ENCODE peak calls at places on chromosomes 6 and 20, in eight cellular contexts. J, D, K, S, B, R, Y and I are unnamed samples.

GRCh38 chr6:106974999-106975698 is 620 bp upstream of the CD24 start:
- DNase-seq in J (peak), D (peak), K (peak), S (peak), B (no peak), R (peak), Y (no peak), I (peak)

GRCh38 chr6:151723152-151723551 is 84.3 kb upstream of the ESR1 start:
- DNase-seq in J (no peak), D (no peak), K (no peak), S (no peak), B (no peak), R (no peak), Y (peak), I (no peak)

GRCh38 chr6:148578837-148579236 is 168.0 kb upstream of the UST start:
- DNase-seq in J (no peak), D (no peak), K (no peak), S (no peak), B (no peak), R (no peak), Y (no peak), I (no peak)

GRCh38 chr6:3135668-3136297 is 17.3 kb downstream of the BPHL start:
- DNase-seq in J (no peak), D (no peak), K (no peak), S (no peak), B (no peak), R (no peak), Y (no peak), I (no peak)

GRCh38 chr20:24951536-24952047 is 2.5 kb downstream of the CST7 start:
- DNase-seq in J (no peak), D (peak), K (peak), S (no peak), B (no peak), R (no peak), Y (no peak), I (no peak)

GRCh38 chr20:33812673-33813462 is 1.7 kb downstream of the CHMP4B start:
- DNase-seq in J (peak), D (peak), K (no peak), S (no peak), B (no peak), R (no peak), Y (no peak), I (no peak)

GRCh38 chr20:32742322-32743236 is 688 bp downstream of the COMMD7 start:
- DNase-seq in J (no peak), D (peak), K (no peak), S (no peak), B (no peak), R (peak), Y (no peak), I (no peak)

GRCh38 chr6:116059713-116060571 is 749 bp downstream of the FRK start:
- DNase-seq in J (peak), D (no peak), K (no peak), S (no peak), B (peak), R (peak), Y (peak), I (no peak)

GRCh38 chr20:19786311-19786710 is 28.3 kb downstream of the RIN2 start:
- DNase-seq in J (peak), D (no peak), K (peak), S (peak), B (peak), R (no peak), Y (no peak), I (no peak)

GRCh38 chr6:88867841-88868558 is 95.4 kb downstream of the RNGTT start:
- DNase-seq in J (peak), D (no peak), K (no peak), S (no peak), B (no peak), R (no peak), Y (no peak), I (no peak)

GRCh38 chr6:106608080-106608668 is 21.1 kb downstream of the RTN4IP1 start:
- DNase-seq in J (peak), D (peak), K (no peak), S (no peak), B (no peak), R (no peak), Y (peak), I (no peak)

GRCh38 chr6:31086788-31087440 is 25.5 kb downstream of the C6orf15 start:
- DNase-seq in J (peak), D (no peak), K (no peak), S (no peak), B (no peak), R (no peak), Y (no peak), I (no peak)

DNA sequence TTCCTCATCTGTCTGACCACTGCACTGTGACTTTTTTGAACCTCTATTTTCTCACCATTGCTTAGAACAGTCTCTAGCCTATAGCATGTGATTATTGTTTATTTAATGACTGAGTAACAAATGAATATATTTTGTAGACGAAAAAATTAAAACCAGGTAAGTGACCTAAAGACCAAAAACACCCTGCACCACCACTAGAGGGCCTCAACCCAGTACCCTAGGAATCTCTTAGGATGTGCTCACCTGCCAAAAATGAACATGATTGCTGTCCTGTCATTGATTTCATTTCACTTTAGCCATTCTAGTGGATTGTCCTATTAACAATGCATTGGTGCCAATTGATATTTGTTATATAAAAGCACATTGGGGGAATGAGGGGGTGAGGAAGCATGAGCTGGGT is 199.1 kb downstream of the COL9A1 start:
- DNase-seq in J (peak), D (no peak), K (no peak), S (peak), B (no peak), R (no peak), Y (no peak), I (no peak)
- TF ChIP-seq CTCF in J (peak), D (peak), K (peak), S (peak), B (no peak), R (peak), Y (peak), I (peak)

GRCh38 chr20:17909745-17910345 is 58.7 kb downstream of the SNX5 start:
- DNase-seq in J (no peak), D (no peak), K (no peak), S (no peak), B (no peak), R (no peak), Y (no peak), I (no peak)

GRCh38 chr20:17914957-17915356 is 53.6 kb downstream of the SNX5 start:
- DNase-seq in J (no peak), D (no peak), K (no peak), S (no peak), B (no peak), R (no peak), Y (no peak), I (no peak)

GRCh38 chr20:17910828-17911294 is 57.7 kb downstream of the SNX5 start:
- DNase-seq in J (no peak), D (no peak), K (no peak), S (no peak), B (peak), R (no peak), Y (no peak), I (no peak)

GRCh38 chr20:17912916-17913315 is 55.7 kb downstream of the SNX5 start:
- DNase-seq in J (no peak), D (no peak), K (no peak), S (no peak), B (no peak), R (no peak), Y (no peak), I (no peak)

DNA sequence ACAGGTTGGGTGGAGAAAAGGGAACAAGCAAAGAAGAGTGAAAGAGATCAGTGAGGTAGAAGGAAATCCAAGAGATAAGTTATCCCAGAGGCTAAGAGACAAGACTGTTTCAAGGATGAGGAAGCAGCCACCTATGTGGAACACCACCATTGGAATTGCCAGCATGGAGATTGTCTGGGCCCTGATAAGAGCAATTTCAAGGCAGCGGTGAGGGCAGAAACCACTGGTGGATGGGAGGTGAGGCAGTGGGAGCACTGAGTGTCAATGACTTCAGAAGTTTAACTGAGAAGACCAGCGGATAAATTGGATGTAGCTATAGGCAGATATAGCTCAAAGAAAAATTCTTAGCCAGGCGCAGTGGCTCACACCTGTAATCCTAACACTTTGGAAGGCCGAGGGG is 56.7 kb downstream of the SNX5 start:
- DNase-seq in J (no peak), D (no peak), K (no peak), S (no peak), B (no peak), R (no peak), Y (no peak), I (no peak)
- TF ChIP-seq CTCF in J (no peak), D (no peak), K (no peak), S (no peak), B (no peak), R (no peak), Y (no peak), I (no peak)

GRCh38 chr6:444653-445275 is 53.2 kb downstream of the IRF4 start:
- DNase-seq in J (no peak), D (no peak), K (peak), S (no peak), B (no peak), R (no peak), Y (no peak), I (no peak)
- TF ChIP-seq CTCF in J (no peak), D (no peak), K (no peak), S (no peak), B (no peak), R (no peak), Y (no peak), I (no peak)

GRCh38 chr6:46979206-46979605 is 57.5 kb upstream of the ADGRF5 start:
- DNase-seq in J (no peak), D (no peak), K (no peak), S (no peak), B (no peak), R (no peak), Y (no peak), I (no peak)

GRCh38 chr6:46985943-46986342 is 56.2 kb downstream of the ADGRF1 start:
- DNase-seq in J (peak), D (no peak), K (no peak), S (no peak), B (no peak), R (no peak), Y (no peak), I (no peak)

DNA sequence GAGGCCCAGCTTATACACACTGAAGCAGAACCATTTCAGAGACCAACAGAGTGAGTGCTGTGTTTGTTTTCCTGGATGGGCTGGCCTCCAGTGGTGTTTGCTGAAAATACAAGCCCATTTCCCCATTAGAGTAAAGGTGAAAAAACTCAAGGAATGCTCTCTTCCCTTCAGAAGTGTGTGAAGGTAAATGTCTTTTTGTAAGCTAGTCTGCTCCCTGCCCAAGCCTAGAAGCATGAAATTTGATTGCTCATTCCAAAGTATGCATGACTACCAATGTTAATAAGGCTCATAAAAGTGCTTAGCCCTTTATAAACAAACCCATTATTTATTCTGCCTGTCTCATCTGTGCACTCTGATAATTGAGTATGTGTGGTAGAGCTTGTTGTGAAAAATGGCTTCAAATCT is 59.1 kb downstream of the ADGRF1 start:
- DNase-seq in J (peak), D (peak), K (peak), S (no peak), B (no peak), R (no peak), Y (no peak), I (no peak)
- TF ChIP-seq CTCF in J (peak), D (peak), K (peak), S (no peak), B (no peak), R (no peak), Y (no peak), I (no peak)